ENCODE peak calls at places on chromosomes 7 and 10, in four cellular contexts. P is left ventricle myocardium inferior; N is CD8-positive, alpha-beta memory T cell; K is uterus. I is an unnamed sample.

GRCh38 chr7:1505731-1506550 is 1.8 kb upstream of the INTS1 start:
- DNase-seq in P (no peak), N (no peak), K (no peak), I (no peak)

GRCh38 chr10:122181055-122181732 is 89.9 kb upstream of the BTBD16 start:
- DNase-seq in P (no peak), N (no peak), K (no peak), I (no peak)

GRCh38 chr10:123147635-123148413 is at the start of gene HMX2:
- DNase-seq in P (no peak), N (no peak), K (no peak), I (no peak)

GRCh38 chr10:71213761-71214440 is 1.5 kb downstream of the UNC5B start:
- DNase-seq in P (no peak), N (no peak), K (peak; percentile 66), I (no peak)

GRCh38 chr10:45464958-45465567 is 91.0 kb downstream of the ALOX5 start:
- DNase-seq in P (peak; percentile 74), N (peak; percentile 80), K (peak; percentile 56), I (peak; percentile 74)

GRCh38 chr7:85612514-85612913 is 425.7 kb upstream of the SEMA3D start:
- DNase-seq in P (no peak), N (no peak), K (no peak), I (no peak)

GRCh38 chr7:83559887-83560286 is 89.1 kb downstream of the SEMA3E start:
- DNase-seq in P (no peak), N (no peak), K (no peak), I (no peak)

GRCh38 chr10:70549962-70550845 is 52.3 kb downstream of the PRF1 start:
- DNase-seq in P (peak; percentile 62), N (peak; percentile 82), K (peak; percentile 58), I (peak; percentile 62)

GRCh38 chr7:113891031-113891350 is 27.8 kb downstream of the PPP1R3A start:
- DNase-seq in P (no peak), N (no peak), K (no peak), I (no peak)

GRCh38 chr10:113549856-113550255 is 3.0 kb upstream of the HABP2 start:
- DNase-seq in P (no peak), N (no peak), K (no peak), I (no peak)

GRCh38 chr7:44216521-44217030 is 15.8 kb downstream of the YKT6 start:
- DNase-seq in P (peak; percentile 10), N (peak; percentile 36), K (no peak), I (no peak)

GRCh38 chr10:43138757-43139241 is 554 bp downstream of the CSGALNACT2 start:
- DNase-seq in P (no peak), N (peak; percentile 82), K (no peak), I (peak; percentile 38)

GRCh38 chr10:89563861-89564478 is 28.6 kb upstream of the SLC16A12 start:
- DNase-seq in P (no peak), N (no peak), K (no peak), I (peak; percentile 73)

GRCh38 chr10:24552346-24553016 is 171.2 kb downstream of the ARHGAP21 start:
- DNase-seq in P (no peak), N (no peak), K (no peak), I (peak; percentile 81)

GRCh38 chr7:28145931-28146330 is 34.7 kb downstream of the JAZF1 start:
- DNase-seq in P (no peak), N (no peak), K (no peak), I (no peak)

GRCh38 chr10:30384791-30385201 is 35.7 kb upstream of the MTPAP start:
- DNase-seq in P (no peak), N (no peak), K (no peak), I (peak; percentile 10)

GRCh38 chr10:111107846-111108245 is 31.0 kb downstream of the ADRA2A start:
- DNase-seq in P (no peak), N (no peak), K (no peak), I (no peak)

GRCh38 chr7:23212395-23212794 is 30.5 kb downstream of the NUP42 start:
- DNase-seq in P (no peak), N (no peak), K (no peak), I (no peak)

GRCh38 chr7:157693521-157694388 is 357.0 kb downstream of the DNAJB6 start:
- DNase-seq in P (no peak), N (peak; percentile 33), K (peak; percentile 1), I (no peak)

GRCh38 chr10:99619090-99619800 is 994 bp downstream of the SLC25A28 start:
- DNase-seq in P (no peak), N (no peak), K (no peak), I (peak; percentile 54)

GRCh38 chr7:155318245-155318644 is 20.6 kb downstream of the INSIG1 start:
- DNase-seq in P (no peak), N (no peak), K (no peak), I (no peak)

GRCh38 chr10:87842776-87843497 is 20.4 kb downstream of the KLLN start:
- DNase-seq in P (no peak), N (no peak), K (no peak), I (no peak)

GRCh38 chr7:1352656-1353286 is 106.5 kb downstream of the MICALL2 start:
- DNase-seq in P (no peak), N (no peak), K (no peak), I (no peak)

GRCh38 chr10:91796332-91797076 is 1.7 kb upstream of the TNKS2 start:
- DNase-seq in P (peak; percentile 32), N (peak; percentile 67), K (peak; percentile 48), I (peak; percentile 72)

GRCh38 chr7:123012435-123012834 is 16.9 kb upstream of the TAS2R16 start:
- DNase-seq in P (no peak), N (no peak), K (no peak), I (no peak)

GRCh38 chr10:22554481-22555182 is 159.7 kb downstream of the PIP4K2A start:
- DNase-seq in P (peak; percentile 77), N (no peak), K (peak; percentile 82), I (no peak)

GRCh38 chr7:20598479-20599419 is 16.7 kb upstream of the ABCB5 start:
- DNase-seq in P (no peak), N (no peak), K (no peak), I (peak; percentile 57)

GRCh38 chr7:100434297-100435144 is 1.8 kb downstream of the PPP1R35 start:
- DNase-seq in P (no peak), N (no peak), K (no peak), I (no peak)

GRCh38 chr10:88898727-88899126 is 18.7 kb downstream of the STAMBPL1 start:
- DNase-seq in P (no peak), N (no peak), K (no peak), I (no peak)

GRCh38 chr7:50266893-50267386 is 37.6 kb upstream of the IKZF1 start:
- DNase-seq in P (peak; percentile 17), N (peak; percentile 90), K (peak; percentile 18), I (peak; percentile 65)

GRCh38 chr10:29257106-29257783 is 31.6 kb upstream of the LYZL1 start:
- DNase-seq in P (peak; percentile 27), N (no peak), K (peak; percentile 97), I (no peak)

GRCh38 chr10:49038711-49039110 is 76.6 kb downstream of the VSTM4 start:
- DNase-seq in P (no peak), N (no peak), K (no peak), I (no peak)

GRCh38 chr7:537911-538634 is 18.4 kb upstream of the PDGFA start:
- DNase-seq in P (peak; percentile 56), N (no peak), K (peak; percentile 56), I (peak; percentile 98)

GRCh38 chr10:78763651-78764395 is 304.9 kb upstream of the ZMIZ1 start:
- DNase-seq in P (peak; percentile 47), N (no peak), K (peak; percentile 79), I (no peak)

GRCh38 chr7:145147865-145148264 is 312.0 kb upstream of the TPK1 start:
- DNase-seq in P (no peak), N (no peak), K (no peak), I (no peak)

GRCh38 chr10:70084189-70084588 is 31.5 kb downstream of the MACROH2A2 start:
- DNase-seq in P (no peak), N (no peak), K (no peak), I (no peak)

GRCh38 chr10:60990663-60991062 is 46.7 kb upstream of the RHOBTB1 start:
- DNase-seq in P (no peak), N (no peak), K (no peak), I (peak; percentile 30)

DNA sequence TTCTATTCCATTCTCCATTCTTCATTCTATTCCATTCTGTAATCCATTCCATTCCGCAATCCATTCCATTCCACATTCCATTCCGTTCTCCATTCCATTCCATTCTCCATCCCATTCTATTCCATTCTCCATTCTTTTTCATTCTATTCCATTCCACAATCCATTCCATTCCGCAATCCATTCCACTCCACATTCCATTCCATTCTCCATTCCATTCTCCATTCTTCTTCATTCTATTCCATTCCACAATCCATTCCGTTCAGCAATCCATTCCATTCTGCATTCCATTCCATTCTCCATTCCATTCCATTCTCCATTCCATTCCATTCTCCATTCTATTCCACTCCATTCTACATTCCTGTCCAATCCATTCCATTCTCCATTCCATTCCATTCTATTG is 85.2 kb downstream of the NSUN6 start:
- DNase-seq in P (no peak), N (no peak), K (no peak), I (no peak)
- H3K9me3 ChIP-seq in P (peaks cover 65% of the 10 kb centered on the region), N (peaks cover 7% of the 10 kb centered on the region), K (no peaks in the 10 kb centered on the region), I (peaks cover 1% of the 10 kb centered on the region)

GRCh38 chr7:107046511-107047259 is 2.2 kb downstream of the PRKAR2B start:
- DNase-seq in P (no peak), N (no peak), K (no peak), I (no peak)
- H3K4me3 ChIP-seq in P (no peak overlapping the region), N (no peak overlapping the region), K (no peak overlapping the region), I (no peak overlapping the region)

GRCh38 chr7:138208010-138208634 is 131.9 kb downstream of the AKR1D1 start:
- DNase-seq in P (no peak), N (no peak), K (no peak), I (no peak)
- H3K27ac ChIP-seq in P (no peak overlapping the region), N (no peak overlapping the region), K (no peak overlapping the region), I (no peak overlapping the region)

DNA sequence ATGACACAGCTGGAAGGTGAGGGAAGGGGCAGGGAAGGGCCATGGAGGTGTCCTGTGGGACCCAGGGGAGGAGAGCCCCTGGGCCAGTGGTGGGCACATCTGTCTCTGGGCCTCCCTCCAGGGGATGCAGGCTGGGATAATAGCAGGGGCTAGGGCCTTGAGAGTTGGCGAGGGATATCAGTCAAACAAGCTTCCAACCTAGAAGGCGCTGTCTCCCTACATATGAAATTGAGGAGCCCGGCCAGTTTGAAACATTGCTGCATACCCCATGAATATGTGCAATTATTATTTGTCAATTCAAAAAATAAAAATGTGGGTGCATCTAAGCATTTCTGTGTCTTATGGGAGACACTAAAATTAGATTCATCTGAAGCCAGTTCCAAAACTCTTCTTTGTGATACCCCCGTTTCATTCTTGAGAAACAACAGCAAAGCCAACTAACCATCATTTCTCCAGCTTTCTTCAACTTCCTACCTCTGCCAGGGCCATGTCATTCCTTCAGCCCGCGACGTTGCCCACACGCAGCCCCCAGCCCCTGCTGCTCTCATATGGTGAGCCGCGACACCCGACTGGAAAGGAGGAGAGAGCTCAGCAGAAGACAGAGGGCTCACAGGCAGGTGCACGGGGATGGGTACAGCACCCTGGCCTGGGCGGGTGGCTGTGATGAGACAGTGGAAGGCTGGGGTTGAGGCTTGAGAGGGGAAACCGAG is 418.7 kb downstream of the GLRX3 start:
- DNase-seq in P (no peak), N (no peak), K (no peak), I (no peak)
- H3K9me3 ChIP-seq in P (no peaks in the 10 kb centered on the region), N (no peaks in the 10 kb centered on the region), K (no peaks in the 10 kb centered on the region), I (no peaks in the 10 kb centered on the region)

GRCh38 chr10:101814466-101815041 is 3.7 kb downstream of the OGA start:
- DNase-seq in P (no peak), N (no peak), K (no peak), I (no peak)
- H3K4me3 ChIP-seq in P (peak overlapping the region; percentile 89), N (peak overlapping the region; percentile 79), K (peak overlapping the region; percentile 83), I (peak overlapping the region; percentile 84)